ENCODE peak calls at places on chromosomes 12 and 14, in nine cellular contexts. D, P, C, E, M, R, J, S and X are unnamed samples.

GRCh38 chr12:132327351-132328171 is 1.8 kb downstream of the GALNT9 start:
- DNase-seq in R (peak), S (peak), J (no peak), P (no peak), D (peak), M (no peak), E (peak), C (peak), X (peak)

GRCh38 chr12:116399055-116399454 is 121.6 kb upstream of the MED13L start:
- DNase-seq in J (no peak), P (no peak), D (no peak), E (no peak), C (no peak), S (no peak), R (no peak), M (no peak), X (no peak)

GRCh38 chr14:39766397-39767000 is 334.3 kb upstream of the FBXO33 start:
- DNase-seq in P (no peak), C (no peak), S (no peak), D (no peak), J (no peak), M (no peak), E (no peak), R (no peak), X (no peak)

GRCh38 chr12:46373303-46374182 is 970 bp upstream of the SLC38A2 start:
- DNase-seq in P (peak), J (peak), E (no peak), C (peak), D (peak), M (peak), S (peak), R (peak), X (peak)

GRCh38 chr14:73234586-73235394 is 2.5 kb upstream of the PAPLN start:
- DNase-seq in M (no peak), C (no peak), R (no peak), S (no peak), P (no peak), D (no peak), J (no peak), E (no peak), X (no peak)

GRCh38 chr12:131948166-131948712 is 1.5 kb upstream of the EP400 start:
- DNase-seq in R (peak), E (no peak), M (peak), D (no peak), J (no peak), P (no peak), C (no peak), S (no peak), X (no peak)

GRCh38 chr12:125882141-125882540 is 816.9 kb downstream of the AACS start:
- DNase-seq in C (no peak), P (no peak), R (no peak), E (peak), M (no peak), J (no peak), S (peak), D (peak), X (no peak)

GRCh38 chr14:64704145-64704742 is at the start of gene PLEKHG3:
- DNase-seq in E (peak), S (peak), M (peak), C (peak), R (peak), D (peak), J (peak), P (no peak), X (peak)

GRCh38 chr14:77988966-77989365 is 181.2 kb upstream of the NRXN3 start:
- DNase-seq in C (no peak), J (peak), D (peak), E (peak), S (peak), R (peak), P (no peak), M (peak), X (peak)

GRCh38 chr12:84497819-84498218 is 414.8 kb downstream of the SLC6A15 start:
- DNase-seq in C (no peak), R (peak), S (no peak), P (no peak), J (no peak), E (no peak), M (no peak), D (no peak), X (peak)

GRCh38 chr12:21073129-21073528 is 57.9 kb upstream of the SLCO1B1 start:
- DNase-seq in P (no peak), C (no peak), S (no peak), J (no peak), R (no peak), E (no peak), M (no peak), D (no peak), X (no peak)

GRCh38 chr12:93852067-93852466 is 174.9 kb downstream of the CRADD start:
- DNase-seq in P (no peak), D (no peak), S (no peak), E (no peak), C (no peak), J (no peak), M (no peak), R (no peak), X (no peak)

GRCh38 chr14:94123296-94123695 is 6.1 kb downstream of the IFI27L2 start:
- DNase-seq in J (peak), M (peak), S (no peak), D (no peak), E (no peak), R (no peak), P (no peak), C (no peak), X (no peak)

GRCh38 chr12:54338682-54339296 is 13.9 kb downstream of the COPZ1 start:
- DNase-seq in R (peak), M (no peak), D (no peak), E (peak), C (no peak), S (peak), P (no peak), J (no peak), X (peak)

GRCh38 chr12:108772896-108773797 is 41.8 kb upstream of the CORO1C start:
- DNase-seq in R (no peak), E (no peak), S (no peak), J (no peak), M (no peak), D (no peak), P (no peak), C (no peak), X (no peak)

GRCh38 chr12:79964100-79964627 is 29.3 kb upstream of the PPP1R12A start:
- DNase-seq in S (no peak), M (no peak), D (no peak), R (no peak), E (no peak), P (no peak), J (no peak), C (no peak), X (peak)

GRCh38 chr12:118982308-118982707 is 967 bp downstream of the SRRM4 start:
- DNase-seq in J (no peak), E (no peak), D (peak), R (no peak), C (no peak), S (no peak), P (no peak), M (no peak), X (no peak)

GRCh38 chr14:24367506-24368214 is at the start of gene NFATC4:
- DNase-seq in S (peak), D (no peak), E (peak), M (peak), J (peak), P (no peak), R (peak), C (no peak), X (peak)

GRCh38 chr14:86333506-86333905 is 803.6 kb downstream of the FLRT2 start:
- DNase-seq in M (no peak), C (no peak), J (no peak), R (no peak), S (no peak), D (no peak), E (no peak), P (no peak), X (no peak)

GRCh38 chr12:122089080-122089479 is 10.5 kb downstream of the MLXIP start:
- DNase-seq in J (no peak), M (no peak), C (no peak), D (peak), S (no peak), R (no peak), P (no peak), E (no peak), X (no peak)

GRCh38 chr12:48002773-48003218 is 1.5 kb downstream of the COL2A1 start:
- DNase-seq in S (peak), D (no peak), M (no peak), C (no peak), E (peak), J (peak), R (peak), P (no peak), X (peak)

GRCh38 chr12:82555699-82556098 is 131.0 kb upstream of the TMTC2 start:
- DNase-seq in E (no peak), P (no peak), C (no peak), M (no peak), R (peak), D (no peak), J (no peak), S (no peak), X (no peak)

GRCh38 chr12:18483723-18484325 is 222.5 kb downstream of the PIK3C2G start:
- DNase-seq in S (no peak), M (no peak), D (no peak), J (no peak), P (no peak), R (no peak), C (no peak), E (no peak), X (no peak)

GRCh38 chr12:100675432-100675831 is 101.9 kb downstream of the GAS2L3 start:
- DNase-seq in S (peak), J (no peak), D (no peak), C (no peak), R (peak), P (no peak), E (peak), M (no peak), X (no peak)

GRCh38 chr14:71650187-71650586 is 282.0 kb upstream of the RGS6 start:
- DNase-seq in P (no peak), S (no peak), D (no peak), M (no peak), R (no peak), E (no peak), J (no peak), C (no peak), X (no peak)

GRCh38 chr12:47188576-47189441 is 109.0 kb upstream of the AMIGO2 start:
- DNase-seq in E (peak), D (no peak), J (no peak), P (no peak), S (peak), M (no peak), R (peak), C (no peak), X (peak)

GRCh38 chr14:98705826-98706225 is 566.2 kb downstream of the BCL11B start:
- DNase-seq in D (no peak), C (no peak), J (no peak), R (no peak), E (no peak), S (no peak), M (no peak), P (no peak), X (no peak)

GRCh38 chr14:97618401-97618800 is 821.2 kb downstream of the VRK1 start:
- DNase-seq in D (no peak), P (no peak), J (no peak), C (no peak), M (no peak), R (no peak), S (no peak), E (no peak), X (no peak)

GRCh38 chr12:25526778-25527177 is 26.3 kb downstream of the LMNTD1 start:
- DNase-seq in M (no peak), D (no peak), E (no peak), S (no peak), R (no peak), J (no peak), P (no peak), C (no peak), X (no peak)

DNA sequence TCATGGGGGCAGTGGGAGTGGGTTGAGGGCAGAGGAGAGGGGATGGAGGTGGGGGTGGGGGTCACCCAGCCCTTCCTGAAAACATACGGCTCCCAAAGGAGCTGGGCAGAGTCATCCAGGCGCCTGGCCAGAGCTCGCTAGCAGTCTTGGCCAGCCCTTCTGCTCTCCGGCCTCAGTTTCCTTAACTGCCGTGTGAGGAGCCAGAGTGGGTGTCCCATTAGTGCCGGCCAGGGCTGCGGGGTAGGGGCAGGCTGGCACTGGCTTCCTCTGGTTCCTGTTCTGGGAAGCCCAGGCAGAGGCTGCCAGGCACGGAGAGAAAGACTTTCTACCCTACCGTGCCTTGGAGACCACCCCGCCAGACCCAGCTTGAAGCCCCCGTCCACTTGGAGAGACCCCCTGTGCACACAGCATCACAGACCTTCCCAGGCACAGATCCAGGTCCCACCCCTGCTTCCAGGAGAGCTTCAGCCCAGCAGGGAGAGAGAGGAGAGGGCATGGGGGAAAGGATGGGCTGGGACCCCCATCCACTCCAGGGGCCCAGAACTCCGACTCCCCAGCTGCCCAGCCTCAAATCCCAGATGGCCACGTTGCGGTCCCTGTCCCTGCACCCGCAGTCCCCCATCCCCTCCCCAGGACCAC is 93.3 kb downstream of the RFLNA start:
- DNase-seq in C (no peak), R (no peak), J (no peak), P (no peak), M (no peak), D (no peak), E (no peak), S (no peak), X (no peak)
- H3K4me3 ChIP-seq in C (peak), R (no peak), J (no peak), P (no peak), M (peak), D (peak), E (peak), S (peak), X (peak)

GRCh38 chr12:41188058-41188840 is at the start of gene PDZRN4:
- DNase-seq in P (no peak), R (peak), S (no peak), M (peak), D (peak), E (no peak), J (peak), C (no peak), X (no peak)
- TF ChIP-seq CTCF in P (no peak), R (no peak), S (no peak), M (no peak), D (no peak), E (no peak), J (no peak), C (no peak), X (no peak)

GRCh38 chr12:12872139-12872933 is 19.0 kb upstream of the GPRC5A start:
- DNase-seq in C (peak), R (peak), J (no peak), E (peak), M (no peak), P (no peak), S (peak), D (no peak), X (peak)

GRCh38 chr12:12874014-12874413 is 17.3 kb upstream of the GPRC5A start:
- DNase-seq in J (no peak), C (no peak), P (no peak), D (no peak), M (no peak), E (no peak), R (no peak), S (no peak), X (no peak)

GRCh38 chr12:12870454-12870853 is 20.9 kb upstream of the GPRC5A start:
- DNase-seq in S (peak), E (peak), P (no peak), M (no peak), J (no peak), C (peak), D (no peak), R (peak), X (peak)

GRCh38 chr12:12871587-12872138 is 19.7 kb upstream of the GPRC5A start:
- DNase-seq in D (no peak), E (no peak), R (no peak), J (no peak), P (no peak), S (no peak), M (no peak), C (no peak), X (no peak)

DNA sequence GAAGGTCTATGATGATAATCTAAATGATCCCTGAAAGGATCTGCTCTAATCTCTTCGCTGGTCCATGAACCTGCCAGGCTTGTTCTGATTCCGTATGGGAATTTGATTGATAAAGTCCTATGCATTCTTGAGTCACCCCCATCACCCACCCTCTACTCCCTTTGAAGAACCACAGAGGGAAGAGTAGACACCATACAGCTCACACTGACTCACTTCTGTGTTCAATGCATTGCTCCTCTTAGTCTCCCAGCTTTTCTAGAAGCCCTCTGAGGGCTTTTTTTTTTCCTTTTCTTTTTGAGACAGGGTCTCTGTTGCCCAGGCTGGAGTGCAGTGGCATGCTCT is 18.5 kb upstream of the GPRC5A start:
- DNase-seq in J (no peak), P (no peak), S (peak), E (peak), C (no peak), M (no peak), R (no peak), D (no peak), X (no peak)
- H3K4me3 ChIP-seq in J (no peak), P (no peak), S (no peak), E (peak), C (peak), M (no peak), R (no peak), D (no peak), X (no peak)

GRCh38 chr12:26770239-26771070 is 62.5 kb downstream of the ITPR2 start:
- DNase-seq in P (no peak), D (no peak), M (no peak), R (no peak), C (no peak), S (no peak), J (no peak), E (no peak), X (no peak)

GRCh38 chr12:26769611-26770010 is 63.4 kb downstream of the ITPR2 start:
- DNase-seq in D (no peak), C (no peak), M (no peak), P (no peak), S (no peak), J (no peak), R (no peak), E (no peak), X (no peak)

GRCh38 chr12:26768611-26769603 is 64.1 kb downstream of the ITPR2 start:
- DNase-seq in J (no peak), C (no peak), P (no peak), E (no peak), R (no peak), D (no peak), M (no peak), S (peak), X (no peak)

GRCh38 chr12:26767865-26768264 is 65.1 kb downstream of the ITPR2 start:
- DNase-seq in P (no peak), E (no peak), R (no peak), M (no peak), J (no peak), S (no peak), D (no peak), C (no peak), X (no peak)

GRCh38 chr12:26767116-26767515 is 65.9 kb downstream of the ITPR2 start:
- DNase-seq in C (no peak), M (no peak), E (no peak), P (no peak), D (no peak), S (no peak), J (no peak), R (no peak), X (no peak)
- TF ChIP-seq CTCF in C (no peak), M (no peak), E (no peak), P (no peak), D (no peak), S (no peak), J (no peak), R (no peak), X (no peak)

DNA sequence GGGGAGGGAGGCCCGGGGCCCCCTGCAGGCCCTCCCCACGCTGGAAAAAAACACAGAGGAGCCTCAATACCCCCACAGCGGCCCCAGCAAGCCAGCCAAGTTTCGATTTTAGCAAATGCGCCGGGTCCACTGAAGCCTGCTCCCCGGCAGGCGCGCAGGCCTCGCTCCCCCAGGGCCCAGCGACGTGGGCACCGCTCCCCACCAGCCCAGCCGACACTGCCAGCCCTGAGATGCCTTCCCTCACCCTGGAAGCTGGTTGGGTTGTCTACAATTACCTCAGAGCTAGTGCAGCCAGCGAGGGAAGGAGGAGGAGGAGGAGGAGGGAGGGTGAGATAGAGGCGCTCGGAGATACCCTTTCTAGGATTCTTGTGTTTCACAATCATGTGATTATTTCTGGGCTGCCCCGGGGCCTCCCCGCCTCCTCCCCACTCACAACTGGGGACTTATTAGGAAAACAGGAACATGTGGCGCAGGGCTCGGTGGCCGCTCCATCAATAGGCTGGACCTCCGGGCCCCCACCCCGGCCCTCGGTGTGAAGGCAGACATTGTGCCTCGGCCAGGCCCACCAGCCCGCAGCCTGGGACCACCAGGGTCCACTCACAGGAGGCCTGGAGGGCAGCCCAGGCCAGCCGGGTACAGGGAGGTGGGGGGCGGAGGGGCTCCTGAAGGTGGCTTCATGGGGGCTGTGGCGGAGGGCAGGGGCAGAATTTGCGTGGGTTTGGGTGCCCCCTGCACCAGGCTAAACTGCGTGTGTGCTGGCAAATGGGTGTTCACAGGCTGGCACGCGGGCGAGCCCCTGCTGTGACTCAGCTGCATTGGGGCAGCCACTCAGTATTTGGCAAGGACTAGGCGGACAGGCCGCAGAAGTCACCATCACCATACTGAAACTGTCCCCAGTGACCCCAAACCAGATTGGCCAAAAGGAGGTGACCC is 109.9 kb downstream of the NCOR2 start:
- DNase-seq in J (no peak), M (peak), C (no peak), S (peak), P (no peak), D (peak), E (no peak), R (peak), X (peak)
- H3K4me3 ChIP-seq in J (no peak), M (peak), C (no peak), S (no peak), P (peak), D (peak), E (no peak), R (no peak), X (peak)

DNA sequence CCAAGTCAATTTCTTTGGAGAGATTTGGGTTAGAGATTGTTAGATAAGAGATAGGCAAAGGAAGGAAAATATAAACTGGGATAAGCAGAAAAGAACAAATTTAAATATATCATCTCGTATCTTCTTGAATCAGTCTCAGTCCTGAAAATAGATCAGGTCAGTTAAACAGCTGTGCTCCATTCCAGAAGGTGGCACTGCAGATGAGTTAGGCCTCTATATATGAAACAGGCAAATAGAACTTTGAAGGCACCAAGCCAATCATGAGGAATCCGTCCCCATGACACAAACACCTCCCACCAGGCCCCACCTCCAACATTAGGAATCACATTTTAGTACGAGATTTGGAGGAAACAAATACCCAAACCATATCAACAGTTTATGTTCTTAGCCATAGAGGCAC is 605.5 kb upstream of the USP15 start:
- DNase-seq in D (no peak), S (no peak), M (no peak), E (no peak), R (no peak), P (no peak), J (peak), C (no peak), X (no peak)
- TF ChIP-seq CTCF in D (no peak), S (no peak), M (no peak), E (peak), R (no peak), P (no peak), J (peak), C (no peak), X (no peak)